ENCODE peak calls at places on chromosomes 1 and 21, in four cellular contexts. T is stimulated activated CD4-positive, alpha-beta T cell treated with anti-CD3 and anti-CD28 coated beads, Interleukin-4, amount 100 ng/mL, for 48 hours; Y is fibroblast of lung; L is ACHN. R is an unnamed sample.

GRCh38 chr1:204127597-204128242 is 24.1 kb downstream of the ETNK2 start:
- DNase-seq in L (peak), Y (peak), T (no peak), R (peak)

GRCh38 chr1:225772323-225772768 is 5.3 kb upstream of the SRP9 start:
- DNase-seq in L (peak), Y (peak), T (peak), R (peak)

GRCh38 chr1:231861541-231862481 is 235.2 kb downstream of the DISC1 start:
- DNase-seq in T (no peak), Y (peak), L (no peak), R (no peak)

GRCh38 chr1:223009421-223009820 is 133.6 kb downstream of the TLR5 start:
- DNase-seq in L (no peak), Y (no peak), T (no peak), R (no peak)

GRCh38 chr1:232382671-232383070 is 247.3 kb downstream of the SIPA1L2 start:
- DNase-seq in T (no peak), L (no peak), Y (no peak), R (no peak)

GRCh38 chr1:110673805-110674336 is 869 bp downstream of the KCNA3 start:
- DNase-seq in L (no peak), T (peak), Y (no peak), R (no peak)

GRCh38 chr1:30816211-30817082 is 58.9 kb upstream of the LAPTM5 start:
- DNase-seq in L (peak), T (no peak), Y (peak), R (peak)

GRCh38 chr1:77406661-77407060 is 124.8 kb downstream of the AK5 start:
- DNase-seq in T (no peak), Y (no peak), L (no peak), R (no peak)

GRCh38 chr1:173307845-173308244 is 100.7 kb upstream of the TNFSF4 start:
- DNase-seq in L (no peak), T (no peak), Y (no peak), R (no peak)

GRCh38 chr1:39642796-39643195 is 3.4 kb upstream of the HEYL start:
- DNase-seq in Y (no peak), L (peak), T (no peak), R (no peak)

GRCh38 chr1:171790318-171790717 is 8.9 kb downstream of the METTL13 start:
- DNase-seq in T (no peak), L (no peak), Y (no peak), R (no peak)

GRCh38 chr1:77273891-77274290 is 7.9 kb upstream of the AK5 start:
- DNase-seq in T (no peak), Y (peak), L (no peak), R (no peak)

GRCh38 chr1:192489748-192490147 is 85.8 kb upstream of the RGS1 start:
- DNase-seq in L (peak), T (no peak), Y (peak), R (no peak)

GRCh38 chr1:226064816-226065248 is 2.3 kb downstream of the H3-3A start:
- DNase-seq in Y (peak), L (peak), T (peak), R (peak)

GRCh38 chr1:64525116-64525686 is 55.3 kb downstream of the CACHD1 start:
- DNase-seq in Y (no peak), T (no peak), L (no peak), R (no peak)

GRCh38 chr21:21730524-21730923 is 732.3 kb downstream of the NCAM2 start:
- DNase-seq in L (no peak), T (no peak), Y (peak), R (no peak)

GRCh38 chr1:210321552-210321951 is 7.2 kb upstream of the HHAT start:
- DNase-seq in T (no peak), L (no peak), Y (no peak), R (no peak)

GRCh38 chr1:174445817-174446216 is 1.9 kb upstream of the GPR52 start:
- DNase-seq in T (no peak), Y (no peak), L (no peak), R (no peak)

GRCh38 chr1:167564592-167564991 is 11.0 kb upstream of the CREG1 start:
- DNase-seq in T (no peak), L (no peak), Y (no peak), R (peak)

GRCh38 chr1:6987940-6988339 is 202.7 kb downstream of the CAMTA1 start:
- DNase-seq in T (no peak), L (no peak), Y (no peak), R (no peak)

GRCh38 chr1:247548092-247548491 is 842 bp upstream of the GCSAML start:
- DNase-seq in L (no peak), T (no peak), Y (no peak), R (no peak)

GRCh38 chr1:180793451-180793850 is 119.2 kb upstream of the KIAA1614 start:
- DNase-seq in T (no peak), L (no peak), Y (no peak), R (no peak)

GRCh38 chr21:40300300-40300699 is 433.1 kb downstream of the PCP4 start:
- DNase-seq in L (no peak), Y (no peak), T (no peak), R (no peak)

GRCh38 chr1:9289090-9289534 is 3.6 kb upstream of the SPSB1 start:
- DNase-seq in L (peak), T (peak), Y (peak), R (peak)